ENCODE peak calls at places on chromosomes 6 and 20, in nine cellular contexts. One of them, this sample, is unnamed.

GRCh38 chr6:14682821-14683220 is 563.0 kb upstream of the JARID2 start:
- DNase-seq in NCI-H2081: no peak
- DNase-seq in activated gamma-delta T cell: no peak
- DNase-seq in adipocyte: no peak
- DNase-seq in GM12865: no peak
- DNase-seq in activated CD4-positive, alpha-beta T cell treated with anti-CD3 and anti-CD28 coated beads for 24 hours: no peak
- DNase-seq in stimulated activated CD4-positive, alpha-beta T cell treated with anti-CD3 and anti-CD28 coated beads, Interleukin-12 subunit alpha, Interleukin-12 subunit beta, amount 100 ng/mL, for 4 hours: no peak
- DNase-seq in activated CD8-positive, alpha-beta memory T cell treated with anti-CD3 and anti-CD28 coated beads, Interleukin-2, amount 50 U/mL, for 4 hours: no peak
- DNase-seq in heart left ventricle: no peak
- DNase-seq in this sample: no peak

GRCh38 chr6:163585932-163586437 is 171.5 kb downstream of the QKI start:
- DNase-seq in stimulated activated CD4-positive, alpha-beta T cell treated with anti-CD3 and anti-CD28 coated beads, Interleukin-12 subunit alpha, Interleukin-12 subunit beta, amount 100 ng/mL, for 4 hours: no peak
- DNase-seq in activated gamma-delta T cell: no peak
- DNase-seq in NCI-H2081: no peak
- DNase-seq in GM12865: no peak
- DNase-seq in activated CD4-positive, alpha-beta T cell treated with anti-CD3 and anti-CD28 coated beads for 24 hours: no peak
- DNase-seq in heart left ventricle: peak; percentile 62
- DNase-seq in activated CD8-positive, alpha-beta memory T cell treated with anti-CD3 and anti-CD28 coated beads, Interleukin-2, amount 50 U/mL, for 4 hours: no peak
- DNase-seq in adipocyte: peak; percentile 85
- DNase-seq in this sample: no peak

GRCh38 chr6:157711060-157711459 is 112.0 kb upstream of the SNX9 start:
- DNase-seq in adipocyte: no peak
- DNase-seq in stimulated activated CD4-positive, alpha-beta T cell treated with anti-CD3 and anti-CD28 coated beads, Interleukin-12 subunit alpha, Interleukin-12 subunit beta, amount 100 ng/mL, for 4 hours: no peak
- DNase-seq in NCI-H2081: no peak
- DNase-seq in GM12865: no peak
- DNase-seq in activated CD8-positive, alpha-beta memory T cell treated with anti-CD3 and anti-CD28 coated beads, Interleukin-2, amount 50 U/mL, for 4 hours: no peak
- DNase-seq in activated gamma-delta T cell: no peak
- DNase-seq in activated CD4-positive, alpha-beta T cell treated with anti-CD3 and anti-CD28 coated beads for 24 hours: no peak
- DNase-seq in heart left ventricle: no peak
- DNase-seq in this sample: no peak

GRCh38 chr6:86782328-86782727 is 155.0 kb upstream of the HTR1E start:
- DNase-seq in adipocyte: no peak
- DNase-seq in heart left ventricle: no peak
- DNase-seq in activated CD8-positive, alpha-beta memory T cell treated with anti-CD3 and anti-CD28 coated beads, Interleukin-2, amount 50 U/mL, for 4 hours: no peak
- DNase-seq in GM12865: no peak
- DNase-seq in stimulated activated CD4-positive, alpha-beta T cell treated with anti-CD3 and anti-CD28 coated beads, Interleukin-12 subunit alpha, Interleukin-12 subunit beta, amount 100 ng/mL, for 4 hours: no peak
- DNase-seq in activated CD4-positive, alpha-beta T cell treated with anti-CD3 and anti-CD28 coated beads for 24 hours: no peak
- DNase-seq in activated gamma-delta T cell: no peak
- DNase-seq in NCI-H2081: no peak
- DNase-seq in this sample: no peak

GRCh38 chr20:18615020-18615652 is 27.3 kb downstream of the DTD1 start:
- DNase-seq in heart left ventricle: no peak
- DNase-seq in activated CD8-positive, alpha-beta memory T cell treated with anti-CD3 and anti-CD28 coated beads, Interleukin-2, amount 50 U/mL, for 4 hours: no peak
- DNase-seq in GM12865: no peak
- DNase-seq in NCI-H2081: no peak
- DNase-seq in adipocyte: no peak
- DNase-seq in activated CD4-positive, alpha-beta T cell treated with anti-CD3 and anti-CD28 coated beads for 24 hours: no peak
- DNase-seq in activated gamma-delta T cell: no peak
- DNase-seq in stimulated activated CD4-positive, alpha-beta T cell treated with anti-CD3 and anti-CD28 coated beads, Interleukin-12 subunit alpha, Interleukin-12 subunit beta, amount 100 ng/mL, for 4 hours: no peak
- DNase-seq in this sample: no peak

GRCh38 chr20:24692429-24693190 is 223.2 kb downstream of the SYNDIG1 start:
- DNase-seq in GM12865: no peak
- DNase-seq in activated CD8-positive, alpha-beta memory T cell treated with anti-CD3 and anti-CD28 coated beads, Interleukin-2, amount 50 U/mL, for 4 hours: no peak
- DNase-seq in adipocyte: no peak
- DNase-seq in activated CD4-positive, alpha-beta T cell treated with anti-CD3 and anti-CD28 coated beads for 24 hours: no peak
- DNase-seq in NCI-H2081: no peak
- DNase-seq in activated gamma-delta T cell: no peak
- DNase-seq in stimulated activated CD4-positive, alpha-beta T cell treated with anti-CD3 and anti-CD28 coated beads, Interleukin-12 subunit alpha, Interleukin-12 subunit beta, amount 100 ng/mL, for 4 hours: no peak
- DNase-seq in heart left ventricle: peak; percentile 6
- DNase-seq in this sample: no peak

GRCh38 chr20:23231561-23232218 is 118.9 kb upstream of the NXT1 start:
- DNase-seq in stimulated activated CD4-positive, alpha-beta T cell treated with anti-CD3 and anti-CD28 coated beads, Interleukin-12 subunit alpha, Interleukin-12 subunit beta, amount 100 ng/mL, for 4 hours: no peak
- DNase-seq in activated CD4-positive, alpha-beta T cell treated with anti-CD3 and anti-CD28 coated beads for 24 hours: no peak
- DNase-seq in GM12865: no peak
- DNase-seq in heart left ventricle: no peak
- DNase-seq in adipocyte: no peak
- DNase-seq in NCI-H2081: no peak
- DNase-seq in activated gamma-delta T cell: no peak
- DNase-seq in activated CD8-positive, alpha-beta memory T cell treated with anti-CD3 and anti-CD28 coated beads, Interleukin-2, amount 50 U/mL, for 4 hours: no peak
- DNase-seq in this sample: no peak

GRCh38 chr6:129929433-129929832 is 68.3 kb upstream of the TMEM244 start:
- DNase-seq in GM12865: no peak
- DNase-seq in heart left ventricle: no peak
- DNase-seq in activated CD4-positive, alpha-beta T cell treated with anti-CD3 and anti-CD28 coated beads for 24 hours: no peak
- DNase-seq in activated CD8-positive, alpha-beta memory T cell treated with anti-CD3 and anti-CD28 coated beads, Interleukin-2, amount 50 U/mL, for 4 hours: no peak
- DNase-seq in stimulated activated CD4-positive, alpha-beta T cell treated with anti-CD3 and anti-CD28 coated beads, Interleukin-12 subunit alpha, Interleukin-12 subunit beta, amount 100 ng/mL, for 4 hours: no peak
- DNase-seq in NCI-H2081: no peak
- DNase-seq in adipocyte: peak; percentile 83
- DNase-seq in activated gamma-delta T cell: no peak
- DNase-seq in this sample: no peak

GRCh38 chr6:74940211-74940610 is 265.6 kb downstream of the COL12A1 start:
- DNase-seq in NCI-H2081: no peak
- DNase-seq in activated CD4-positive, alpha-beta T cell treated with anti-CD3 and anti-CD28 coated beads for 24 hours: no peak
- DNase-seq in adipocyte: no peak
- DNase-seq in heart left ventricle: no peak
- DNase-seq in stimulated activated CD4-positive, alpha-beta T cell treated with anti-CD3 and anti-CD28 coated beads, Interleukin-12 subunit alpha, Interleukin-12 subunit beta, amount 100 ng/mL, for 4 hours: no peak
- DNase-seq in activated CD8-positive, alpha-beta memory T cell treated with anti-CD3 and anti-CD28 coated beads, Interleukin-2, amount 50 U/mL, for 4 hours: no peak
- DNase-seq in activated gamma-delta T cell: no peak
- DNase-seq in GM12865: no peak
- DNase-seq in this sample: no peak

GRCh38 chr6:145091827-145092164 is 643.5 kb downstream of the EPM2A start:
- DNase-seq in stimulated activated CD4-positive, alpha-beta T cell treated with anti-CD3 and anti-CD28 coated beads, Interleukin-12 subunit alpha, Interleukin-12 subunit beta, amount 100 ng/mL, for 4 hours: no peak
- DNase-seq in heart left ventricle: no peak
- DNase-seq in activated CD4-positive, alpha-beta T cell treated with anti-CD3 and anti-CD28 coated beads for 24 hours: no peak
- DNase-seq in NCI-H2081: no peak
- DNase-seq in activated gamma-delta T cell: no peak
- DNase-seq in activated CD8-positive, alpha-beta memory T cell treated with anti-CD3 and anti-CD28 coated beads, Interleukin-2, amount 50 U/mL, for 4 hours: no peak
- DNase-seq in GM12865: no peak
- DNase-seq in adipocyte: no peak
- DNase-seq in this sample: no peak

GRCh38 chr20:64071341-64072332 is 7.7 kb downstream of the RGS19 start:
- DNase-seq in adipocyte: no peak
- DNase-seq in heart left ventricle: no peak
- DNase-seq in activated CD4-positive, alpha-beta T cell treated with anti-CD3 and anti-CD28 coated beads for 24 hours: no peak
- DNase-seq in activated gamma-delta T cell: no peak
- DNase-seq in activated CD8-positive, alpha-beta memory T cell treated with anti-CD3 and anti-CD28 coated beads, Interleukin-2, amount 50 U/mL, for 4 hours: no peak
- DNase-seq in GM12865: no peak
- DNase-seq in stimulated activated CD4-positive, alpha-beta T cell treated with anti-CD3 and anti-CD28 coated beads, Interleukin-12 subunit alpha, Interleukin-12 subunit beta, amount 100 ng/mL, for 4 hours: no peak
- DNase-seq in NCI-H2081: no peak
- DNase-seq in this sample: no peak

GRCh38 chr6:92281571-92282076 is 1137.7 kb downstream of the EPHA7 start:
- DNase-seq in activated gamma-delta T cell: no peak
- DNase-seq in NCI-H2081: no peak
- DNase-seq in heart left ventricle: no peak
- DNase-seq in stimulated activated CD4-positive, alpha-beta T cell treated with anti-CD3 and anti-CD28 coated beads, Interleukin-12 subunit alpha, Interleukin-12 subunit beta, amount 100 ng/mL, for 4 hours: no peak
- DNase-seq in adipocyte: no peak
- DNase-seq in activated CD4-positive, alpha-beta T cell treated with anti-CD3 and anti-CD28 coated beads for 24 hours: no peak
- DNase-seq in GM12865: no peak
- DNase-seq in activated CD8-positive, alpha-beta memory T cell treated with anti-CD3 and anti-CD28 coated beads, Interleukin-2, amount 50 U/mL, for 4 hours: no peak
- DNase-seq in this sample: no peak

GRCh38 chr20:56689318-56689717 is 60.2 kb downstream of the TFAP2C start:
- DNase-seq in GM12865: no peak
- DNase-seq in adipocyte: peak; percentile 63
- DNase-seq in NCI-H2081: no peak
- DNase-seq in activated CD8-positive, alpha-beta memory T cell treated with anti-CD3 and anti-CD28 coated beads, Interleukin-2, amount 50 U/mL, for 4 hours: no peak
- DNase-seq in heart left ventricle: no peak
- DNase-seq in activated gamma-delta T cell: no peak
- DNase-seq in activated CD4-positive, alpha-beta T cell treated with anti-CD3 and anti-CD28 coated beads for 24 hours: no peak
- DNase-seq in stimulated activated CD4-positive, alpha-beta T cell treated with anti-CD3 and anti-CD28 coated beads, Interleukin-12 subunit alpha, Interleukin-12 subunit beta, amount 100 ng/mL, for 4 hours: no peak
- DNase-seq in this sample: no peak

GRCh38 chr6:44116643-44117382 is 10.4 kb downstream of the MRPL14 start:
- DNase-seq in stimulated activated CD4-positive, alpha-beta T cell treated with anti-CD3 and anti-CD28 coated beads, Interleukin-12 subunit alpha, Interleukin-12 subunit beta, amount 100 ng/mL, for 4 hours: no peak
- DNase-seq in activated CD4-positive, alpha-beta T cell treated with anti-CD3 and anti-CD28 coated beads for 24 hours: no peak
- DNase-seq in activated CD8-positive, alpha-beta memory T cell treated with anti-CD3 and anti-CD28 coated beads, Interleukin-2, amount 50 U/mL, for 4 hours: no peak
- DNase-seq in heart left ventricle: no peak
- DNase-seq in activated gamma-delta T cell: no peak
- DNase-seq in NCI-H2081: no peak
- DNase-seq in adipocyte: peak; percentile 82
- DNase-seq in GM12865: no peak
- DNase-seq in this sample: no peak

GRCh38 chr6:70667256-70667710 is 400 bp upstream of the SMAP1 start:
- DNase-seq in GM12865: no peak
- DNase-seq in heart left ventricle: no peak
- DNase-seq in adipocyte: no peak
- DNase-seq in activated CD4-positive, alpha-beta T cell treated with anti-CD3 and anti-CD28 coated beads for 24 hours: no peak
- DNase-seq in stimulated activated CD4-positive, alpha-beta T cell treated with anti-CD3 and anti-CD28 coated beads, Interleukin-12 subunit alpha, Interleukin-12 subunit beta, amount 100 ng/mL, for 4 hours: no peak
- DNase-seq in activated CD8-positive, alpha-beta memory T cell treated with anti-CD3 and anti-CD28 coated beads, Interleukin-2, amount 50 U/mL, for 4 hours: no peak
- DNase-seq in NCI-H2081: no peak
- DNase-seq in activated gamma-delta T cell: no peak
- DNase-seq in this sample: no peak

GRCh38 chr6:53233309-53233708 is 84.7 kb upstream of the GCM1 start:
- DNase-seq in heart left ventricle: no peak
- DNase-seq in activated gamma-delta T cell: no peak
- DNase-seq in adipocyte: no peak
- DNase-seq in NCI-H2081: no peak
- DNase-seq in activated CD8-positive, alpha-beta memory T cell treated with anti-CD3 and anti-CD28 coated beads, Interleukin-2, amount 50 U/mL, for 4 hours: no peak
- DNase-seq in activated CD4-positive, alpha-beta T cell treated with anti-CD3 and anti-CD28 coated beads for 24 hours: no peak
- DNase-seq in GM12865: no peak
- DNase-seq in stimulated activated CD4-positive, alpha-beta T cell treated with anti-CD3 and anti-CD28 coated beads, Interleukin-12 subunit alpha, Interleukin-12 subunit beta, amount 100 ng/mL, for 4 hours: no peak
- DNase-seq in this sample: no peak

GRCh38 chr6:162778603-162779002 is 50.8 kb downstream of the PACRG start:
- DNase-seq in activated gamma-delta T cell: no peak
- DNase-seq in heart left ventricle: no peak
- DNase-seq in activated CD8-positive, alpha-beta memory T cell treated with anti-CD3 and anti-CD28 coated beads, Interleukin-2, amount 50 U/mL, for 4 hours: no peak
- DNase-seq in adipocyte: no peak
- DNase-seq in NCI-H2081: no peak
- DNase-seq in activated CD4-positive, alpha-beta T cell treated with anti-CD3 and anti-CD28 coated beads for 24 hours: no peak
- DNase-seq in stimulated activated CD4-positive, alpha-beta T cell treated with anti-CD3 and anti-CD28 coated beads, Interleukin-12 subunit alpha, Interleukin-12 subunit beta, amount 100 ng/mL, for 4 hours: no peak
- DNase-seq in GM12865: no peak
- DNase-seq in this sample: no peak

GRCh38 chr6:157235600-157236039 is 87.7 kb downstream of the TMEM242 start:
- DNase-seq in activated CD4-positive, alpha-beta T cell treated with anti-CD3 and anti-CD28 coated beads for 24 hours: no peak
- DNase-seq in activated CD8-positive, alpha-beta memory T cell treated with anti-CD3 and anti-CD28 coated beads, Interleukin-2, amount 50 U/mL, for 4 hours: peak; percentile 53
- DNase-seq in stimulated activated CD4-positive, alpha-beta T cell treated with anti-CD3 and anti-CD28 coated beads, Interleukin-12 subunit alpha, Interleukin-12 subunit beta, amount 100 ng/mL, for 4 hours: peak; percentile 45
- DNase-seq in heart left ventricle: peak; percentile 62
- DNase-seq in activated gamma-delta T cell: no peak
- DNase-seq in GM12865: no peak
- DNase-seq in NCI-H2081: no peak
- DNase-seq in adipocyte: peak; percentile 81
- DNase-seq in this sample: no peak

GRCh38 chr20:11581271-11581670 is 336.4 kb upstream of the BTBD3 start:
- DNase-seq in stimulated activated CD4-positive, alpha-beta T cell treated with anti-CD3 and anti-CD28 coated beads, Interleukin-12 subunit alpha, Interleukin-12 subunit beta, amount 100 ng/mL, for 4 hours: no peak
- DNase-seq in activated gamma-delta T cell: no peak
- DNase-seq in NCI-H2081: no peak
- DNase-seq in adipocyte: no peak
- DNase-seq in GM12865: no peak
- DNase-seq in activated CD8-positive, alpha-beta memory T cell treated with anti-CD3 and anti-CD28 coated beads, Interleukin-2, amount 50 U/mL, for 4 hours: no peak
- DNase-seq in activated CD4-positive, alpha-beta T cell treated with anti-CD3 and anti-CD28 coated beads for 24 hours: no peak
- DNase-seq in heart left ventricle: no peak
- DNase-seq in this sample: no peak

GRCh38 chr20:63525968-63526367 is 5.4 kb downstream of the PPDPF start:
- DNase-seq in heart left ventricle: no peak
- DNase-seq in stimulated activated CD4-positive, alpha-beta T cell treated with anti-CD3 and anti-CD28 coated beads, Interleukin-12 subunit alpha, Interleukin-12 subunit beta, amount 100 ng/mL, for 4 hours: no peak
- DNase-seq in GM12865: peak; percentile 17
- DNase-seq in NCI-H2081: no peak
- DNase-seq in activated gamma-delta T cell: no peak
- DNase-seq in activated CD4-positive, alpha-beta T cell treated with anti-CD3 and anti-CD28 coated beads for 24 hours: no peak
- DNase-seq in adipocyte: no peak
- DNase-seq in activated CD8-positive, alpha-beta memory T cell treated with anti-CD3 and anti-CD28 coated beads, Interleukin-2, amount 50 U/mL, for 4 hours: no peak
- DNase-seq in this sample: no peak

GRCh38 chr6:158142789-158143188 is 25.3 kb downstream of the SERAC1 start:
- DNase-seq in heart left ventricle: no peak
- DNase-seq in stimulated activated CD4-positive, alpha-beta T cell treated with anti-CD3 and anti-CD28 coated beads, Interleukin-12 subunit alpha, Interleukin-12 subunit beta, amount 100 ng/mL, for 4 hours: no peak
- DNase-seq in NCI-H2081: no peak
- DNase-seq in activated CD4-positive, alpha-beta T cell treated with anti-CD3 and anti-CD28 coated beads for 24 hours: no peak
- DNase-seq in GM12865: no peak
- DNase-seq in activated gamma-delta T cell: no peak
- DNase-seq in adipocyte: peak; percentile 75
- DNase-seq in activated CD8-positive, alpha-beta memory T cell treated with anti-CD3 and anti-CD28 coated beads, Interleukin-2, amount 50 U/mL, for 4 hours: no peak
- DNase-seq in this sample: no peak

GRCh38 chr6:75528423-75528822 is 34.8 kb upstream of the FILIP1 start:
- DNase-seq in adipocyte: peak; percentile 68
- DNase-seq in stimulated activated CD4-positive, alpha-beta T cell treated with anti-CD3 and anti-CD28 coated beads, Interleukin-12 subunit alpha, Interleukin-12 subunit beta, amount 100 ng/mL, for 4 hours: no peak
- DNase-seq in GM12865: no peak
- DNase-seq in activated gamma-delta T cell: no peak
- DNase-seq in activated CD8-positive, alpha-beta memory T cell treated with anti-CD3 and anti-CD28 coated beads, Interleukin-2, amount 50 U/mL, for 4 hours: no peak
- DNase-seq in heart left ventricle: no peak
- DNase-seq in NCI-H2081: no peak
- DNase-seq in activated CD4-positive, alpha-beta T cell treated with anti-CD3 and anti-CD28 coated beads for 24 hours: no peak
- DNase-seq in this sample: no peak

GRCh38 chr6:27592481-27593199 is 119.7 kb upstream of the ZNF184 start:
- DNase-seq in adipocyte: peak; percentile 64
- DNase-seq in activated CD4-positive, alpha-beta T cell treated with anti-CD3 and anti-CD28 coated beads for 24 hours: peak; percentile 9
- DNase-seq in heart left ventricle: no peak
- DNase-seq in NCI-H2081: peak; percentile 57
- DNase-seq in stimulated activated CD4-positive, alpha-beta T cell treated with anti-CD3 and anti-CD28 coated beads, Interleukin-12 subunit alpha, Interleukin-12 subunit beta, amount 100 ng/mL, for 4 hours: peak; percentile 17
- DNase-seq in GM12865: peak; percentile 95
- DNase-seq in activated gamma-delta T cell: no peak
- DNase-seq in activated CD8-positive, alpha-beta memory T cell treated with anti-CD3 and anti-CD28 coated beads, Interleukin-2, amount 50 U/mL, for 4 hours: no peak
- DNase-seq in this sample: peak; percentile 43

GRCh38 chr20:46512943-46513844 is at the start of gene ZNF334:
- DNase-seq in GM12865: peak; percentile 72
- DNase-seq in activated CD4-positive, alpha-beta T cell treated with anti-CD3 and anti-CD28 coated beads for 24 hours: peak; percentile 24
- DNase-seq in heart left ventricle: peak; percentile 47
- DNase-seq in NCI-H2081: peak; percentile 83
- DNase-seq in activated CD8-positive, alpha-beta memory T cell treated with anti-CD3 and anti-CD28 coated beads, Interleukin-2, amount 50 U/mL, for 4 hours: no peak
- DNase-seq in activated gamma-delta T cell: no peak
- DNase-seq in stimulated activated CD4-positive, alpha-beta T cell treated with anti-CD3 and anti-CD28 coated beads, Interleukin-12 subunit alpha, Interleukin-12 subunit beta, amount 100 ng/mL, for 4 hours: peak; percentile 48
- DNase-seq in adipocyte: peak; percentile 76
- DNase-seq in this sample: peak; percentile 44

GRCh38 chr6:113381957-113382356 is 475.2 kb upstream of the MARCKS start:
- DNase-seq in activated gamma-delta T cell: no peak
- DNase-seq in activated CD4-positive, alpha-beta T cell treated with anti-CD3 and anti-CD28 coated beads for 24 hours: no peak
- DNase-seq in heart left ventricle: no peak
- DNase-seq in activated CD8-positive, alpha-beta memory T cell treated with anti-CD3 and anti-CD28 coated beads, Interleukin-2, amount 50 U/mL, for 4 hours: no peak
- DNase-seq in GM12865: peak; percentile 80
- DNase-seq in stimulated activated CD4-positive, alpha-beta T cell treated with anti-CD3 and anti-CD28 coated beads, Interleukin-12 subunit alpha, Interleukin-12 subunit beta, amount 100 ng/mL, for 4 hours: no peak
- DNase-seq in adipocyte: peak; percentile 47
- DNase-seq in NCI-H2081: peak; percentile 13
- DNase-seq in this sample: peak; percentile 8

GRCh38 chr20:19427480-19427879 is 215.0 kb downstream of the SLC24A3 start:
- DNase-seq in activated CD8-positive, alpha-beta memory T cell treated with anti-CD3 and anti-CD28 coated beads, Interleukin-2, amount 50 U/mL, for 4 hours: no peak
- DNase-seq in stimulated activated CD4-positive, alpha-beta T cell treated with anti-CD3 and anti-CD28 coated beads, Interleukin-12 subunit alpha, Interleukin-12 subunit beta, amount 100 ng/mL, for 4 hours: no peak
- DNase-seq in NCI-H2081: no peak
- DNase-seq in adipocyte: no peak
- DNase-seq in activated gamma-delta T cell: no peak
- DNase-seq in heart left ventricle: no peak
- DNase-seq in GM12865: no peak
- DNase-seq in activated CD4-positive, alpha-beta T cell treated with anti-CD3 and anti-CD28 coated beads for 24 hours: no peak
- DNase-seq in this sample: no peak

GRCh38 chr6:118706702-118707101 is 55.3 kb upstream of the CEP85L start:
- DNase-seq in adipocyte: no peak
- DNase-seq in activated gamma-delta T cell: no peak
- DNase-seq in activated CD8-positive, alpha-beta memory T cell treated with anti-CD3 and anti-CD28 coated beads, Interleukin-2, amount 50 U/mL, for 4 hours: no peak
- DNase-seq in GM12865: no peak
- DNase-seq in NCI-H2081: no peak
- DNase-seq in stimulated activated CD4-positive, alpha-beta T cell treated with anti-CD3 and anti-CD28 coated beads, Interleukin-12 subunit alpha, Interleukin-12 subunit beta, amount 100 ng/mL, for 4 hours: no peak
- DNase-seq in heart left ventricle: no peak
- DNase-seq in activated CD4-positive, alpha-beta T cell treated with anti-CD3 and anti-CD28 coated beads for 24 hours: no peak
- DNase-seq in this sample: no peak

GRCh38 chr20:49775229-49775693 is 37.4 kb upstream of the SLC9A8 start:
- DNase-seq in activated CD4-positive, alpha-beta T cell treated with anti-CD3 and anti-CD28 coated beads for 24 hours: no peak
- DNase-seq in activated gamma-delta T cell: no peak
- DNase-seq in GM12865: no peak
- DNase-seq in adipocyte: peak; percentile 44
- DNase-seq in stimulated activated CD4-positive, alpha-beta T cell treated with anti-CD3 and anti-CD28 coated beads, Interleukin-12 subunit alpha, Interleukin-12 subunit beta, amount 100 ng/mL, for 4 hours: no peak
- DNase-seq in activated CD8-positive, alpha-beta memory T cell treated with anti-CD3 and anti-CD28 coated beads, Interleukin-2, amount 50 U/mL, for 4 hours: no peak
- DNase-seq in NCI-H2081: no peak
- DNase-seq in heart left ventricle: no peak
- DNase-seq in this sample: no peak

GRCh38 chr6:107628878-107629277 is 139.0 kb downstream of the SOBP start:
- DNase-seq in NCI-H2081: no peak
- DNase-seq in activated CD8-positive, alpha-beta memory T cell treated with anti-CD3 and anti-CD28 coated beads, Interleukin-2, amount 50 U/mL, for 4 hours: no peak
- DNase-seq in heart left ventricle: no peak
- DNase-seq in stimulated activated CD4-positive, alpha-beta T cell treated with anti-CD3 and anti-CD28 coated beads, Interleukin-12 subunit alpha, Interleukin-12 subunit beta, amount 100 ng/mL, for 4 hours: no peak
- DNase-seq in GM12865: no peak
- DNase-seq in activated CD4-positive, alpha-beta T cell treated with anti-CD3 and anti-CD28 coated beads for 24 hours: no peak
- DNase-seq in adipocyte: no peak
- DNase-seq in activated gamma-delta T cell: no peak
- DNase-seq in this sample: no peak

GRCh38 chr20:62590301-62591121 is 51.8 kb upstream of the SLCO4A1 start:
- DNase-seq in GM12865: no peak
- DNase-seq in heart left ventricle: no peak
- DNase-seq in stimulated activated CD4-positive, alpha-beta T cell treated with anti-CD3 and anti-CD28 coated beads, Interleukin-12 subunit alpha, Interleukin-12 subunit beta, amount 100 ng/mL, for 4 hours: no peak
- DNase-seq in activated gamma-delta T cell: no peak
- DNase-seq in activated CD4-positive, alpha-beta T cell treated with anti-CD3 and anti-CD28 coated beads for 24 hours: no peak
- DNase-seq in NCI-H2081: no peak
- DNase-seq in adipocyte: peak; percentile 45
- DNase-seq in activated CD8-positive, alpha-beta memory T cell treated with anti-CD3 and anti-CD28 coated beads, Interleukin-2, amount 50 U/mL, for 4 hours: no peak
- DNase-seq in this sample: no peak

GRCh38 chr6:63525186-63525878 is 46.9 kb upstream of the LOC128125822 start:
- DNase-seq in activated CD4-positive, alpha-beta T cell treated with anti-CD3 and anti-CD28 coated beads for 24 hours: no peak
- DNase-seq in heart left ventricle: no peak
- DNase-seq in NCI-H2081: no peak
- DNase-seq in adipocyte: no peak
- DNase-seq in GM12865: peak; percentile 37
- DNase-seq in activated CD8-positive, alpha-beta memory T cell treated with anti-CD3 and anti-CD28 coated beads, Interleukin-2, amount 50 U/mL, for 4 hours: no peak
- DNase-seq in activated gamma-delta T cell: no peak
- DNase-seq in stimulated activated CD4-positive, alpha-beta T cell treated with anti-CD3 and anti-CD28 coated beads, Interleukin-12 subunit alpha, Interleukin-12 subunit beta, amount 100 ng/mL, for 4 hours: no peak
- DNase-seq in this sample: no peak

This sample was measured in stimulated activated naive B cell treated with anti-CD40 and anti-IgM and Interleukin-4, amounts not matched to agents 10 μg/mL and 1 μg/mL and 100 μg/mL, for 72 hours.